ENCODE peak calls at places on chromosomes 16 and 17, in eight cellular contexts. D is fibroblast of lung; N is spleen; O is CD4-positive, CD25-positive, alpha-beta regulatory T cell; P is testis; A is uterus; V is effector memory CD4-positive, alpha-beta T cell; E is naive thymus-derived CD4-positive, alpha-beta T cell. U is an unnamed sample.

GRCh38 chr16:70600730-70601129 is 45.6 kb upstream of the IL34 start:
- DNase-seq in D (no peak), N (no peak), O (no peak), P (no peak), A (no peak), V (no peak), E (no peak), U (no peak)

GRCh38 chr17:5526821-5527598 is 40.6 kb downstream of the MIS12 start:
- DNase-seq in D (peak; percentile 94), N (no peak), O (no peak), P (no peak), A (peak; percentile 74), V (no peak), E (no peak), U (no peak)

GRCh38 chr17:68297168-68297567 is 5.9 kb downstream of the ARSG start:
- DNase-seq in D (no peak), N (no peak), O (no peak), P (no peak), A (no peak), V (no peak), E (no peak), U (no peak)

GRCh38 chr17:42980274-42980765 is at the start of gene RUNDC1:
- DNase-seq in D (peak; percentile 78), N (peak; percentile 98), O (peak; percentile 86), P (peak; percentile 96), A (peak; percentile 89), V (peak; percentile 82), E (peak; percentile 87), U (peak; percentile 90)

GRCh38 chr17:79927136-79927661 is 88.0 kb upstream of the CBX4 start:
- DNase-seq in D (no peak), N (no peak), O (no peak), P (no peak), A (no peak), V (no peak), E (peak; percentile 19), U (no peak)

GRCh38 chr16:66717112-66717675 is 20.7 kb upstream of the CMTM4 start:
- DNase-seq in D (peak; percentile 71), N (no peak), O (no peak), P (peak; percentile 65), A (no peak), V (no peak), E (no peak), U (no peak)

GRCh38 chr16:49023095-49023494 is 258.5 kb downstream of the CBLN1 start:
- DNase-seq in D (peak; percentile 53), N (no peak), O (no peak), P (no peak), A (peak; percentile 40), V (no peak), E (no peak), U (no peak)

GRCh38 chr17:14301761-14302401 is 1.0 kb downstream of the HS3ST3B1 start:
- DNase-seq in D (peak; percentile 65), N (peak; percentile 93), O (peak; percentile 73), P (peak; percentile 45), A (peak; percentile 26), V (peak; percentile 38), E (peak; percentile 74), U (no peak)

GRCh38 chr16:13435873-13436474 is 484.0 kb upstream of the ERCC4 start:
- DNase-seq in D (no peak), N (no peak), O (no peak), P (no peak), A (no peak), V (no peak), E (no peak), U (no peak)

DNA sequence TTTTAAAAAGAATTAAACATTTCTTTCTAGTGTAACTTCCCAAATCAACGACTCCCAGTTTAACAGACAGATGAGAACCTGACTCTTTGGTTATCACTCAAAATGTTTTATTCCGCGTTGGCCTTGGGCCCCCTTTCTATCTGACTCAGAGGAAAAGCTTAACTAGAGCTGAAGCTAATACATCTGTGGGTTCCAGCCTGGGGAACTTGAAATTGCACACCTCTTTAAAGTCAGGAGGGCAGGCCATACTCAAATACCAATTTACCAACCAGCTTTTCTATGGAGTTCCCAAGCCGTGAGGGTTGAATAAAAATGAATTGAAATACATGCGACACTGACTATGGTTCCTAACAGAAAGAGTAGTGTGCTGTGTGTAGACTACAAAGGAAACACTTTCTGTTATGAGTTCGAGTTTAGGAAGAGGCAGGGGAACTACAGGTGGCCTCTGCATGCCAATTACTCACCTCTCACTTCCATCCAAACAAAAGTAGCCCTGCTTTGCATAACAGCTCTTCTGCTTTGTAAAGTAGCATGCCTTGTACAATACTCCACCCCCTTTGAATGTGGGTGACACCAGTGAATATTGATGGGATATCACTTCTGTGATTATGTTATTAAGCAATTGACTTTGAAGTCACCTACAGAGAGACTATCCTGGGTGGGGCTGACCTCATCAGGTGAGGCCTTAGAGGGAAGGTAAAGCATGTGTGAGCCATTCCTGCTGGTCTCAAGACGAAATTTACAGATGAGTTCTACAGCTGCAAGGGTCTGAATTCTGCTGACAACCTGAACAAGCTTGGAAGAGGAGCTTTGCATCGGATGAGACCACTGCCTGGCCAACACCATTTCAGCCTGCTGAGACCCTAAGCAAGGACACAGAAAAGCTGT is 92.1 kb downstream of the WDR59 start:
- DNase-seq in D (no peak), N (no peak), O (no peak), P (no peak), A (no peak), V (no peak), E (no peak), U (no peak)
- H3K36me3 ChIP-seq in D (peaks cover 2% of the 10 kb centered on the region), N (peaks cover 52% of the 10 kb centered on the region), O (peaks cover 42% of the 10 kb centered on the region), P (no peaks in the 10 kb centered on the region), A (no peaks in the 10 kb centered on the region), V (peaks cover 16% of the 10 kb centered on the region), E (peaks cover 5% of the 10 kb centered on the region), U (peaks cover 75% of the 10 kb centered on the region)

GRCh38 chr16:50494501-50495491 is 53.4 kb upstream of the NKD1 start:
- DNase-seq in D (no peak), N (no peak), O (no peak), P (no peak), A (no peak), V (no peak), E (no peak), U (no peak)

GRCh38 chr16:50487528-50487927 is 60.7 kb upstream of the NKD1 start:
- DNase-seq in D (no peak), N (no peak), O (no peak), P (no peak), A (no peak), V (no peak), E (no peak), U (no peak)

GRCh38 chr16:50491516-50491915 is 56.7 kb upstream of the NKD1 start:
- DNase-seq in D (no peak), N (no peak), O (no peak), P (no peak), A (no peak), V (no peak), E (no peak), U (no peak)

GRCh38 chr16:50489187-50489586 is 59.0 kb upstream of the NKD1 start:
- DNase-seq in D (no peak), N (no peak), O (no peak), P (no peak), A (no peak), V (no peak), E (no peak), U (no peak)

GRCh38 chr16:50490828-50491227 is 57.4 kb upstream of the NKD1 start:
- DNase-seq in D (no peak), N (no peak), O (no peak), P (no peak), A (no peak), V (no peak), E (no peak), U (no peak)
- H3K27me3 ChIP-seq in D (no peaks in the 10 kb centered on the region), N (no peaks in the 10 kb centered on the region), O (no peaks in the 10 kb centered on the region), P (no peaks in the 10 kb centered on the region), A (no peaks in the 10 kb centered on the region), V (no peaks in the 10 kb centered on the region), E (no peaks in the 10 kb centered on the region), U (no peaks in the 10 kb centered on the region)

GRCh38 chr16:1669698-1670097 is 8.4 kb upstream of the JPT2 start:
- DNase-seq in D (no peak), N (no peak), O (no peak), P (no peak), A (no peak), V (no peak), E (no peak), U (no peak)

GRCh38 chr16:1668612-1669319 is 9.3 kb upstream of the JPT2 start:
- DNase-seq in D (no peak), N (no peak), O (no peak), P (no peak), A (no peak), V (no peak), E (no peak), U (no peak)

GRCh38 chr16:1670371-1670770 is 7.7 kb upstream of the JPT2 start:
- DNase-seq in D (no peak), N (no peak), O (no peak), P (no peak), A (no peak), V (no peak), E (no peak), U (no peak)

GRCh38 chr16:1673424-1674151 is 4.5 kb upstream of the JPT2 start:
- DNase-seq in D (no peak), N (no peak), O (no peak), P (no peak), A (no peak), V (no peak), E (no peak), U (no peak)

DNA sequence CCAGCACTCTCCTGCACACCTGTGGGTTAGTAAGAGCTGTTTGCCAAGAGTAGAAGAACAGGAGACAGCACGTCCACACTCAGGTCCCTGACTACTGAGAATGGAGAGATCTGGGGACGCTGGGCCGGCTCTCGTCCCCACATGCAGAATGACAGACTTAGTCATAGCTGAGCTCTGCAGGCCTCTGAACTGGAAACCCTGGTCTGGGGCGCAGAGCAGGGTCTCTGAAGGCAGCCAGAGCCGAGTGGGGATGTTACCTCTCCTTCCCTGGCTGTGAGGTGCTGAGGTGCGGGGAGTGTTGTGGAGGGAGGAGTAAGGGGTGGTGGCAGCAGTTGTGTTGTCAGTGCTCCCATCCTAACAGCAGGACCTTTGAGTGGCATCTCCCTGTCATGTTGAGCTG is 7.2 kb upstream of the JPT2 start:
- DNase-seq in D (no peak), N (no peak), O (no peak), P (no peak), A (no peak), V (no peak), E (no peak), U (no peak)
- H3K36me3 ChIP-seq in D (peaks cover 50% of the 10 kb centered on the region), N (peaks cover 92% of the 10 kb centered on the region), O (peaks cover 59% of the 10 kb centered on the region), P (no peaks in the 10 kb centered on the region), A (no peaks in the 10 kb centered on the region), V (peaks cover 72% of the 10 kb centered on the region), E (no peaks in the 10 kb centered on the region), U (peaks cover 100% of the 10 kb centered on the region)

DNA sequence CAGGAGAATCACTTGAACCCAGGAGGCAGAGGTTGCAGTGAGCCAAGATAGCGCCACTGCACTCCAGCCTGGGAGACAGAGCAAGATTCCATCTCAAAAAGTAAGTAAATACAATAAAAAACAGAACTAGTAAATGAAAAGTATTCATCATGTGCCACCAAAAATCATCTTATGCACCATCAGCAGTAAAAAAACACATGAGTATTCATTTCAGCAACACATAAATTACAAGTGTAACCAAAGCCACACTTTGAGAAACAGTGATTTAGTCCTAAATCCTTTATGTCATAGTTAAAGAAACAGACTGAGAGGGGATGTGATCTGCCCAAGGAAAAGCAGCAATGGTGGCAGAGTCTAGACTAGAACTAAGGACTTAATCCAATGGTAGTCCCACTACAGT is 13.0 kb downstream of the DCUN1D3 start:
- DNase-seq in D (no peak), N (no peak), O (no peak), P (no peak), A (no peak), V (no peak), E (no peak), U (no peak)
- H3K27me3 ChIP-seq in D (no peaks in the 10 kb centered on the region), N (no peaks in the 10 kb centered on the region), O (no peaks in the 10 kb centered on the region), P (no peaks in the 10 kb centered on the region), A (no peaks in the 10 kb centered on the region), V (no peaks in the 10 kb centered on the region), E (no peaks in the 10 kb centered on the region), U (no peaks in the 10 kb centered on the region)

GRCh38 chr16:85578599-85578948 is 34.5 kb upstream of the GSE1 start:
- DNase-seq in D (no peak), N (no peak), O (no peak), P (no peak), A (no peak), V (no peak), E (no peak), U (no peak)
- H3K36me3 ChIP-seq in D (no peaks in the 10 kb centered on the region), N (no peaks in the 10 kb centered on the region), O (no peaks in the 10 kb centered on the region), P (no peaks in the 10 kb centered on the region), A (no peaks in the 10 kb centered on the region), V (no peaks in the 10 kb centered on the region), E (no peaks in the 10 kb centered on the region), U (no peaks in the 10 kb centered on the region)